ENCODE peak calls at places on chromosomes 7 and 10, in six cellular contexts. E is transverse colon, V is sigmoid colon, P is GM23338, I is K562, W is breast epithelium. O is an unnamed sample. For H3K36me3 and H3K4me1, the result is how much of the 10 kb centered on the place peaks cover.

GRCh38 chr7:157494506-157495176 is 157.8 kb downstream of the DNAJB6 start:
- DNase-seq in V (peak), E (no peak), P (no peak), I (no peak), W (peak), O (no peak)

GRCh38 chr7:150926066-150926465 is 52.1 kb downstream of the KCNH2 start:
- DNase-seq in I (no peak), V (no peak), E (no peak), W (no peak), P (no peak), O (no peak)

GRCh38 chr10:119496282-119496681 is 46.2 kb downstream of the RGS10 start:
- DNase-seq in P (no peak), I (no peak), W (no peak), E (no peak), V (no peak), O (no peak)

GRCh38 chr7:66296555-66296954 is 91.4 kb downstream of the TPST1 start:
- DNase-seq in V (no peak), P (no peak), I (no peak), E (no peak), W (no peak), O (no peak)

GRCh38 chr7:8443871-8444756 is 10.7 kb downstream of the NXPH1 start:
- DNase-seq in W (no peak), P (peak), E (no peak), I (no peak), V (no peak), O (no peak)

GRCh38 chr10:121988361-121989324 is at the start of gene TACC2:
- DNase-seq in W (no peak), P (no peak), E (no peak), V (peak), I (no peak), O (no peak)

GRCh38 chr7:16616122-16616521 is 29.4 kb downstream of the ANKMY2 start:
- DNase-seq in P (no peak), I (no peak), V (no peak), E (no peak), W (no peak), O (no peak)

GRCh38 chr7:148607151-148607661 is 16.6 kb downstream of the C7orf33 start:
- DNase-seq in P (peak), E (no peak), W (no peak), V (no peak), I (no peak), O (no peak)

GRCh38 chr7:130998993-130999602 is 265.1 kb upstream of the KLF14 start:
- DNase-seq in I (no peak), W (no peak), E (no peak), P (no peak), V (no peak), O (no peak)

GRCh38 chr10:31728698-31729224 is 199.9 kb downstream of the ARHGAP12 start:
- DNase-seq in I (no peak), P (peak), E (no peak), V (no peak), W (no peak), O (no peak)

GRCh38 chr10:19629559-19629958 is 186.7 kb upstream of the PLXDC2 start:
- DNase-seq in I (no peak), V (peak), W (peak), E (peak), P (peak), O (no peak)

GRCh38 chr10:63666836-63667383 is 145.7 kb downstream of the REEP3 start:
- DNase-seq in P (no peak), W (no peak), E (no peak), I (no peak), V (no peak), O (no peak)

GRCh38 chr10:58514102-58514472 is 1.4 kb downstream of the BICC1 start:
- DNase-seq in P (no peak), W (no peak), V (no peak), E (no peak), I (no peak), O (no peak)

GRCh38 chr7:81013036-81013435 is 94.2 kb upstream of the SEMA3C start:
- DNase-seq in E (no peak), I (no peak), W (no peak), P (peak), V (no peak), O (no peak)

GRCh38 chr7:44975331-44976039 is 3.3 kb downstream of the MYO1G start:
- DNase-seq in P (no peak), E (no peak), W (no peak), I (no peak), V (no peak), O (no peak)

GRCh38 chr7:76310102-76310957 is 7.9 kb downstream of the HSPB1 start:
- DNase-seq in V (peak), I (peak), P (no peak), E (peak), W (peak), O (peak)

GRCh38 chr10:71088054-71088453 is 124.3 kb upstream of the UNC5B start:
- DNase-seq in V (peak), P (no peak), I (no peak), W (no peak), E (no peak), O (peak)

GRCh38 chr7:45689011-45689796 is 115.0 kb downstream of the ADCY1 start:
- DNase-seq in P (no peak), V (no peak), I (no peak), E (no peak), W (no peak), O (no peak)

GRCh38 chr7:2527505-2528464 is 8.2 kb downstream of the LFNG start:
- DNase-seq in I (peak), V (no peak), W (no peak), E (peak), P (no peak), O (peak)

GRCh38 chr7:145729701-145730100 is 386.9 kb upstream of the CNTNAP2 start:
- DNase-seq in V (no peak), W (no peak), E (no peak), P (no peak), I (no peak), O (no peak)

GRCh38 chr10:817371-817770 is 114.1 kb downstream of the LARP4B start:
- DNase-seq in E (no peak), W (no peak), V (no peak), I (no peak), P (no peak), O (no peak)

DNA sequence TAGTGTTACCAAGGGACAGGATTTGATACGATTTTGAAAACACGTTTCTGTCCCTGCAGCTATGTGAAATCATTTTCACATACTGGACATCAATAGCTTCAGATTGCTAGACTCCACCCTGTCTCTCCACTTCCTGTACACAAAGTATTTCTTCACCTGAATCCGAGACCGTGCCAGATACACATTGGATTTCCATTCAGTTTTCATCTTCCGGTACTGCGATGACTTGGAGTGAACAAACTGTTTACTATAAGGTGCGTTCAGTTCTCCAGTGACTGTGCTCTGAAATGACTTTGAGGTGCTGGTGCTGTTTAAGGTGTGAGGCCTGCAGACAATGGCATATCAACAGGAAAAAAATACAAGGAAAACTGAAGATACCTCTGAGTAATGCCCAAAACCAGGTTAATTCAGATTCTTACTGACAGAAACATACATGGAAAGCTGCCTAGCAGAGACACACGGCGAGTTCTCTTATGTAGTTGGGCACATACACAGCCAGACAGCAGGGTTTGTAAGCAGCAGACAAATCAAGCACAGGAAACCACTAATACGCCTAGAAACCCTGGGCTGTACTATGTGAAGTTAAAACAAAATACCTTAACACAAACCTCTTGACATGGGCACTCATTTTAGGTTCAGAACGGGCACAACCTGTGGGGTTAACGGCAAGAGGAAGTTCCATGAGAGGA is 119.2 kb downstream of the GALNT11 start:
- DNase-seq in V (no peak), W (no peak), I (no peak), P (no peak), E (no peak), O (no peak)
- H3K36me3 ChIP-seq in V (under half), W (under half), I (half or more), P (under half), E (under half), O (under half)

GRCh38 chr10:101216207-101216607 is 13.1 kb downstream of the LBX1 start:
- DNase-seq in E (no peak), V (no peak), W (no peak), P (peak), I (no peak), O (no peak)

GRCh38 chr10:101216631-101217425 is 12.4 kb downstream of the LBX1 start:
- DNase-seq in P (peak), V (no peak), I (no peak), W (no peak), E (no peak), O (no peak)

GRCh38 chr10:101217450-101218281 is 11.6 kb downstream of the LBX1 start:
- DNase-seq in W (no peak), E (peak), I (peak), P (peak), V (no peak), O (no peak)

GRCh38 chr10:101215397-101216206 is 13.7 kb downstream of the LBX1 start:
- DNase-seq in E (no peak), V (no peak), W (no peak), I (no peak), P (peak), O (no peak)

GRCh38 chr10:101214446-101215396 is 14.5 kb downstream of the LBX1 start:
- DNase-seq in I (peak), V (no peak), W (no peak), P (peak), E (peak), O (peak)
- TF ChIP-seq POLR2AphosphoS5 in I (no peak), V (no peak), W (no peak), P (no peak), E (no peak), O (peak)

DNA sequence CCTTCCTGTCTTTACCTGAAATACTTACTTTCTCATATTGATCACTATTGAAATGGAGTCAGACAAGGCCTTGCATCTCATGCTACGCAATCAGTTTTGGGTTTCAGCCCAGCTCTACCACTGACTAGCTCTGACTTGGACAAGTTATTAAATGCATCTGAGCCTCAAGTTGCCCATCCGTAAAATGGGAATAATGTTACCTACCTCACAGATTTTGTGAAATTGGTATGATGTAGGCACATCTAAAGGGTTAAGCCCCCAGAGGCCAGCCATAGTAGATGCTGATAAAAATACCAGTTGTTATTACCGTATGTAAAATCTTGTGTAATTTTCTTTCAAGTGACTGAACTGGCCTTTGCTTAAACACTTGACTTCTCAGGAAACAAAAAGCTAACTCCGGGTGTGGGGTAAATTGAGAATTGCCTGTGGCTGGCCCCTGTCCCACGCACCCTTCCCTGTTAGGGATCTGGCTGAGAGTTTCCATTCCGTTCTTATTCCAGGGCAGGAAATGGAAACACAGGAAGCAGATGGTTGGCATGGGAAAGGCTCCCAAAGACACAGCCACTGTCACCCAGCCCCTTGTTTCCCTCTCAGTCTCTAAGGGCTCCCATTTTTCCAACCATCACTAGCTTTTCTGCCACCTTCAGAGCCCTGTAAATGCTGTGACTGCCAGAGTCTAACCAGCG is 7.6 kb downstream of the DUSP5 start:
- DNase-seq in I (no peak), W (no peak), P (no peak), E (no peak), V (no peak), O (no peak)
- H3K4me1 ChIP-seq in I (under half), W (under half), P (under half), E (half or more), V (half or more), O (under half)

DNA sequence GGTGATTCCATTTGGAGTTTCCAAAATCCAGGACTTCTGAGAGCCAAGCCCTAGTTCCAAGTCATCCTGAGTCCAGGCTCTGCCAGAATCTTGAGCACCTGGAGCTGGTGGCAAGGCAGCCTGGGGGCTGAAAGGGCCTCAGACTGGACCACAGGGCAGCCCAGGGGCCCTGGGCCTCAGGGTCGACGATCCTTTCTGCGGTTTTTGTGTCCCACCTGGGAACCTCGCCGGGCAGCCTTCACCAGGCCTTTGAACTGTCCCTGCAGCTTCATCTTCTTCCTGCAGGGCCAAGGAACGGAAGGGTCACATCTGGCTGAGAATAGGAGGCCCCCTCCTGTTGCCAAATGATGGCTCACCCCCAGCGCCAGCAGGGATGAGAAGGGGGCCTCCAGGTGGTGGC is 22.4 kb upstream of the FRAT2 start:
- DNase-seq in V (no peak), I (no peak), W (no peak), E (no peak), P (no peak), O (no peak)
- H3K36me3 ChIP-seq in V (under half), I (half or more), W (under half), E (under half), P (under half), O (under half)

GRCh38 chr7:69780377-69780776 is 182.1 kb downstream of the AUTS2 start:
- DNase-seq in W (peak), I (no peak), E (no peak), P (peak), V (no peak), O (no peak)

GRCh38 chr7:69786707-69787395 is 188.6 kb downstream of the AUTS2 start:
- DNase-seq in V (no peak), E (no peak), I (no peak), W (no peak), P (no peak), O (no peak)

GRCh38 chr7:69787736-69788431 is 189.6 kb downstream of the AUTS2 start:
- DNase-seq in E (no peak), W (no peak), I (no peak), P (no peak), V (no peak), O (no peak)

GRCh38 chr7:69781412-69781846 is 183.2 kb downstream of the AUTS2 start:
- DNase-seq in V (peak), W (no peak), P (no peak), I (no peak), E (no peak), O (peak)

DNA sequence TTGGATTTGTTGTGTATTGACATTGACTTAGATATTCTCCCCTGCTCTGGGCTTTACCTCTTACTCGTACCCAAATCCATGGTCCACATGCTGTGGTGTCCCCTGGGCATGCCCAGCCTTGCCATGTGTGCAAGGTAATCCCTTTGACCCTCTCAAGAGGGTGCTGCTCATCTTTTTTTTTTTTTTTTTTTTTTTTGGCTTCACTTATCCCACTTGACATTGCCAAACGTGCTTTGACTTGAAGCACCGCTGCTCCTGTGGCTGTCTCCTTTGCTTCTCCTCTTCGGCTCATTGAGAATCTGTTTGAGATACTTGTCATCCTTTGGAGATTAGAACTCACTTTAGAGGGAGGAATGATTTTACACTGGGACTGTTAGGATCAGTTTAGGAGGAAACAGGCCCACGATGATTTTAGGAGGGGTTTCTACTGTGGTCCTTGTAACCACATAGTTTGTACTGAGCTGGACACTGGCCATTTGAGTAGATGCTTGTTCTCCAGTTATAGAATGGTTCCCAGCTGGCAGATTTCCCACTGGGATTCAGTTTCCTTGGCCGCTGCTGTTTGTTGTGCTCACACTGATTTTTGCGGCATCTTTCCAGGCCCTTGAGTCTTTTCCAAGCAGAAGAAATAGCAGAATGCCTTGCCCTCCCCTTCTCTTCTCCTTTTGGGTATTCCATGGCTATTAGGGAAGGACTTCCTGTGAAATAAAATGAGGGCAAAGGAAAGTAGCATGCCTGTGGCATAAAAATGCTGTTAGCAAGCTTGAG is 184.8 kb downstream of the AUTS2 start:
- DNase-seq in I (no peak), P (no peak), E (peak), W (peak), V (peak), O (peak)
- TF ChIP-seq POLR2AphosphoS5 in I (no peak), P (no peak), E (no peak), W (no peak), V (no peak), O (no peak)

GRCh38 chr10:33129987-33130386 is 172.0 kb upstream of the ITGB1 start:
- DNase-seq in V (no peak), E (no peak), P (no peak), I (no peak), W (no peak), O (no peak)
- H3K4me1 ChIP-seq in V (under half), E (under half), P (under half), I (under half), W (under half), O (under half)

DNA sequence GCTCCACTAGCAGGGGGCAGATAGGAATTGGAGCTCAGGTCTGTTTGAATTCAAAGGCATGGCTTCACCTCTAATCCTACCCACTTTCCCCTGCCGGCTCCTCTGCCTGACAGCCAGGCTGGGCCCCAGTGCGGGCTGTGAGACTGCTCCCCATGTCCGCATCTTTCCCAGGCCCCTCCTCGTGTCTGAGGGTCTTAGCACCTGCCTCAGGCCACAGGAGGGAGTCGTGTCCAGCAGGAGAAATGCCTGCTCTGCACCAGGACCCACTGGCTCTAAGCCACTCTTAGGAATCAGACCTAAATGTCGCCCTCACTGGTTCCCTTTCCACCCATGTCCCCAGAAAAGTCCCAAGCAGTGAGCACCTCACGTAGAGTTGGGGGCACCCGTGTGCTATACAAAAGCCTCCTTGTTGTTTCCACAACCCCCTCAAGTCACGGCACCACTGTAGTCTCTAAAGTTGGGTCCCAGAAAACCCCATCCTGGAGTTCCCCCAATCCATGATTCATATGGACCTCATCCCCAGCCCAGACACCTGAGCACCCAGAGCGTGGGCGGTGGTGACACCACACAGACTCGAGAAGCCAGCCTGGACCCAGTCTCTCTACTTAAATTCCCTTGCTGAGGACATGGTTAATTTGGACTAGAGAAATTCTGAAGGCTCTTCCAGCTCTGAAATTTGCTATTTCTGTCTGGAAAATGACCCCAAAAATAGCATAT is 466.4 kb upstream of the ZMIZ1 start:
- DNase-seq in E (no peak), I (no peak), W (no peak), V (no peak), P (no peak), O (no peak)
- H3K36me3 ChIP-seq in E (under half), I (under half), W (under half), V (under half), P (under half), O (under half)

DNA sequence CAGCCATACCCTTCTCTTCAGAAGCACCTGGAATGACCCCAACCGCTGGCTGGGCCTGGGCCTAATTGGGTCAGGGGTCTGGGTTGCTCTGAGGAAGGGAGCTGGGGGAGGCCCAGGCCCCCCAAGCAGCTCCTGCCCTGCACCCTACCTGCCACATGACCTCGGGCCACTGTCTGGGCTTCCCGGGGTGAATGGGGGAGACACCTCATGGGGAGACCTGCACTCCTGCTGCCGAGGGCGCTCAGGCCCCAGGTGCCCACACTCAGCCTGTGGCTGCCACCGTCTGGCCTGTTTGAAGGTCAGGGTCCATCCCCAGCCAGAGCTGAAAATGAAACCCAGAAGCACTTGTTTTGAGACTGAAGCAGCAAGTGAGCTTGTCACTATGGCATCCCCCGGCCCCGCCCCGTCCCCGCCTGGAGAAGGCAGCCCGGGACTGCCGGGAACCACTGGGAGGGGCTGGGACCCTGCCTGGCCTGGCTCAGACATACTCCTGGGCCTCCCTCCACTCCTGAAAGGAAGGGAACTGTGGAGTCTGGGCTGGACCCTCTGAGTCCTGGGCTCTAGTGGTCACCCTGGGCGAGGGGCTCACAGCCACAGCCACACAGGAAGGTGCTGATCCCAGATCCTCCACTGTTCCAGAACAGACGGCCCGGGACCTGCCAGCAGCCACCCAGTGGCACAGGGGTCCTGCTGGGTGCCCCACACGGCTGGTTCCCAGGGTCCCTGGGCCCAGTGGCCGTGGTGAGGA is 7.4 kb upstream of the MICALL2 start:
- DNase-seq in P (peak), E (peak), I (peak), V (peak), W (no peak), O (peak)
- TF ChIP-seq POLR2AphosphoS5 in P (no peak), E (peak), I (no peak), V (peak), W (no peak), O (peak)